ENCODE peak calls at places on chromosomes 12 and 14, in six cellular contexts. H is fibroblast of mammary gland, D is tibial nerve, T is RWPE1, O is spleen, N is psoas muscle. G is an unnamed sample.

GRCh38 chr14:76782885-76783566 is 21.8 kb downstream of the VASH1 start:
- DNase-seq in H (no peak), D (no peak), T (no peak), O (peak), N (no peak), G (no peak)

GRCh38 chr14:55470025-55470424 is 29.6 kb upstream of the TBPL2 start:
- DNase-seq in H (no peak), D (no peak), T (no peak), O (no peak), N (no peak), G (no peak)

GRCh38 chr12:95701275-95701674 is 89.3 kb downstream of the NTN4 start:
- DNase-seq in H (peak), D (no peak), T (no peak), O (no peak), N (no peak), G (no peak)

GRCh38 chr12:122721057-122721545 is 4.5 kb upstream of the HCAR3 start:
- DNase-seq in H (no peak), D (no peak), T (peak), O (no peak), N (no peak), G (no peak)

GRCh38 chr14:65850429-65851145 is 438.1 kb downstream of the FUT8 start:
- DNase-seq in H (no peak), D (no peak), T (no peak), O (no peak), N (no peak), G (no peak)

GRCh38 chr14:104294983-104295680 is 156.7 kb downstream of the KIF26A start:
- DNase-seq in H (no peak), D (no peak), T (no peak), O (no peak), N (peak), G (no peak)

GRCh38 chr14:93747560-93747959 is 40.7 kb downstream of the PRIMA1 start:
- DNase-seq in H (no peak), D (no peak), T (no peak), O (no peak), N (no peak), G (no peak)

GRCh38 chr12:33472299-33472698 is 32.7 kb upstream of the SYT10 start:
- DNase-seq in H (no peak), D (no peak), T (no peak), O (no peak), N (no peak), G (no peak)

GRCh38 chr12:121391619-121392324 is 8.1 kb upstream of the RNF34 start:
- DNase-seq in H (peak), D (no peak), T (peak), O (no peak), N (no peak), G (no peak)

GRCh38 chr14:74501135-74501614 is 7.6 kb downstream of the ISCA2 start:
- DNase-seq in H (peak), D (peak), T (no peak), O (no peak), N (peak), G (no peak)

GRCh38 chr14:103762011-103762410 is 46.4 kb downstream of the ZFYVE21 start:
- DNase-seq in H (no peak), D (no peak), T (no peak), O (no peak), N (no peak), G (no peak)

GRCh38 chr14:100037351-100037750 is 27.9 kb upstream of the EVL start:
- DNase-seq in H (peak), D (no peak), T (no peak), O (no peak), N (no peak), G (no peak)

GRCh38 chr14:54687750-54688119 is 120.8 kb downstream of the SAMD4A start:
- DNase-seq in H (no peak), D (no peak), T (no peak), O (no peak), N (peak), G (no peak)

GRCh38 chr12:52395761-52396434 is 10.2 kb downstream of the KRT82 start:
- DNase-seq in H (peak), D (peak), T (peak), O (peak), N (peak), G (no peak)

GRCh38 chr14:99509871-99510555 is 28.8 kb downstream of the CCNK start:
- DNase-seq in H (no peak), D (no peak), T (no peak), O (peak), N (no peak), G (no peak)

GRCh38 chr12:60279224-60279623 is 683.4 kb downstream of the SLC16A7 start:
- DNase-seq in H (peak), D (no peak), T (no peak), O (no peak), N (no peak), G (no peak)

GRCh38 chr14:31508140-31508539 is 20.3 kb upstream of the GPR33 start:
- DNase-seq in H (no peak), D (no peak), T (no peak), O (no peak), N (no peak), G (no peak)

GRCh38 chr12:126051611-126052107 is 986.4 kb downstream of the AACS start:
- DNase-seq in H (peak), D (no peak), T (peak), O (no peak), N (no peak), G (peak)

GRCh38 chr14:55133416-55133815 is 4.4 kb downstream of the LGALS3 start:
- DNase-seq in H (peak), D (no peak), T (no peak), O (no peak), N (no peak), G (no peak)

GRCh38 chr12:40253936-40254335 is 29.1 kb downstream of the LRRK2 start:
- DNase-seq in H (peak), D (no peak), T (no peak), O (no peak), N (no peak), G (no peak)

GRCh38 chr12:4251228-4251891 is 22.2 kb upstream of the CCND2 start:
- DNase-seq in H (no peak), D (no peak), T (no peak), O (no peak), N (no peak), G (no peak)

GRCh38 chr12:123905319-123905925 is 67.2 kb downstream of the CCDC92 start:
- DNase-seq in H (peak), D (no peak), T (peak), O (no peak), N (no peak), G (peak)

GRCh38 chr12:24605916-24606315 is 343.0 kb downstream of the BCAT1 start:
- DNase-seq in H (no peak), D (no peak), T (no peak), O (no peak), N (no peak), G (no peak)

GRCh38 chr14:92556255-92556741 is 42.7 kb downstream of the RIN3 start:
- DNase-seq in H (peak), D (no peak), T (no peak), O (no peak), N (no peak), G (no peak)

GRCh38 chr12:3680919-3681594 is 71.9 kb downstream of the CRACR2A start:
- DNase-seq in H (peak), D (no peak), T (no peak), O (no peak), N (peak), G (no peak)

GRCh38 chr12:121057794-121058193 is 18.7 kb upstream of the OASL start:
- DNase-seq in H (no peak), D (no peak), T (no peak), O (no peak), N (no peak), G (no peak)

GRCh38 chr14:85579957-85580356 is 50.0 kb downstream of the FLRT2 start:
- DNase-seq in H (no peak), D (no peak), T (no peak), O (no peak), N (no peak), G (no peak)

GRCh38 chr12:29762637-29763300 is 21.0 kb downstream of the TMTC1 start:
- DNase-seq in H (no peak), D (no peak), T (no peak), O (no peak), N (peak), G (no peak)

GRCh38 chr12:99154264-99154982 is 493.1 kb upstream of the GARIN6 start:
- DNase-seq in H (no peak), D (no peak), T (no peak), O (no peak), N (no peak), G (no peak)

GRCh38 chr12:1946311-1946710 is 27.9 kb upstream of the CACNA2D4 start:
- DNase-seq in H (no peak), D (no peak), T (no peak), O (no peak), N (no peak), G (no peak)

GRCh38 chr12:108644743-108645120 is 11.0 kb upstream of the SELPLG start:
- DNase-seq in H (no peak), D (no peak), T (no peak), O (no peak), N (no peak), G (no peak)